ENCODE peak calls at places on chromosomes 1 and 21, in seven cellular contexts. M, S, L, X, W, I and J are unnamed samples.

GRCh38 chr1:243332440-243332839 is 76.6 kb downstream of the SDCCAG8 start:
- DNase-seq in M (no peak), S (no peak), L (no peak), X (no peak), W (no peak), I (no peak), J (no peak)

GRCh38 chr1:78210167-78210566 is 164.4 kb downstream of the GIPC2 start:
- DNase-seq in M (no peak), S (no peak), L (no peak), X (no peak), W (no peak), I (no peak), J (no peak)

GRCh38 chr1:157230500-157230899 is 92.3 kb upstream of the ETV3 start:
- DNase-seq in M (no peak), S (no peak), L (no peak), X (no peak), W (no peak), I (no peak), J (no peak)

GRCh38 chr1:980602-981395 is 1.1 kb downstream of the PERM1 start:
- DNase-seq in M (no peak), S (no peak), L (no peak), X (no peak), W (peak; percentile 89), I (no peak), J (no peak)

GRCh38 chr1:30522031-30523004 is 201.1 kb downstream of the MATN1 start:
- DNase-seq in M (peak; percentile 86), S (no peak), L (no peak), X (no peak), W (peak; percentile 77), I (peak; percentile 79), J (no peak)

GRCh38 chr1:201749059-201749458 is 79.9 kb upstream of the IPO9 start:
- DNase-seq in M (no peak), S (no peak), L (no peak), X (no peak), W (no peak), I (no peak), J (no peak)

GRCh38 chr1:31429583-31429982 is 16.6 kb downstream of the SERINC2 start:
- DNase-seq in M (peak; percentile 51), S (no peak), L (no peak), X (no peak), W (no peak), I (no peak), J (no peak)

GRCh38 chr1:119611701-119612113 is 36.4 kb downstream of the ZNF697 start:
- DNase-seq in M (peak; percentile 88), S (peak; percentile 64), L (peak; percentile 9), X (peak; percentile 1), W (peak; percentile 77), I (peak; percentile 81), J (peak; percentile 59)

GRCh38 chr1:153361129-153362109 is 3.8 kb downstream of the S100A9 start:
- DNase-seq in M (no peak), S (no peak), L (no peak), X (no peak), W (no peak), I (no peak), J (no peak)

GRCh38 chr21:41630249-41630648 is 122.3 kb upstream of the TMPRSS2 start:
- DNase-seq in M (no peak), S (no peak), L (no peak), X (no peak), W (no peak), I (no peak), J (no peak)

GRCh38 chr1:15693371-15693770 is 9.3 kb downstream of the PLEKHM2 start:
- DNase-seq in M (no peak), S (no peak), L (no peak), X (no peak), W (no peak), I (no peak), J (no peak)

GRCh38 chr1:15687446-15687845 is 3.3 kb downstream of the PLEKHM2 start:
- DNase-seq in M (no peak), S (no peak), L (no peak), X (no peak), W (no peak), I (no peak), J (no peak)

GRCh38 chr1:15690317-15690716 is 6.2 kb downstream of the PLEKHM2 start:
- DNase-seq in M (no peak), S (no peak), L (no peak), X (no peak), W (no peak), I (no peak), J (no peak)

GRCh38 chr1:15692121-15692682 is 8.1 kb downstream of the PLEKHM2 start:
- DNase-seq in M (no peak), S (no peak), L (no peak), X (no peak), W (no peak), I (no peak), J (no peak)

GRCh38 chr1:15691434-15692032 is 7.4 kb downstream of the PLEKHM2 start:
- DNase-seq in M (peak; percentile 81), S (no peak), L (no peak), X (no peak), W (peak; percentile 76), I (no peak), J (no peak)
- H3K27ac ChIP-seq in M (no peak overlapping the region), S (no peak overlapping the region), L (no peak overlapping the region), X (no peak overlapping the region), W (peak overlapping the region; percentile 3), I (peak overlapping the region; percentile 26), J (no peak overlapping the region)

DNA sequence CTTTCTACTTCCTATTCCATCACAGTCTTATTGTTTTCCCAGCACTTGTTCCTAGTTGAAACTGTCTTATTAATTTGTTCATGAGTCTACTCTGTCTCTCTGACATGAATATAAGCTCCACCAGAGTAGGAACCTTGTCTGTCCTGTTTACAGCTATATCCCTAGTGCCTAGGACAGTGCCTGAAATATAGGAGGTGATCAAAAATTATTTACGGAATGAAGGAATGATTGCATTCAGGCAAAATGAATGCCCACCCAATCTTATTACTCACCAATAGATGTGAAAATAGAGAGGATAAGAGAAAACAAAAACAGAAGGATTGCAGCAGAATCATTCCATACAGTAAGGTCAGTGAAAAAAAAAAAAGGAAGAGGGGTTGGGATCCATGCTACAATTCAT is 1.1 kb downstream of the TXNDC12 start:
- DNase-seq in M (no peak), S (no peak), L (no peak), X (no peak), W (no peak), I (no peak), J (no peak)
- H3K4me3 ChIP-seq in M (no peak overlapping the region), S (peak overlapping the region; percentile 97), L (peak overlapping the region; percentile 81), X (no peak overlapping the region), W (peak overlapping the region; percentile 63), I (peak overlapping the region; percentile 70), J (peak overlapping the region; percentile 96)

GRCh38 chr1:111221633-111222286 is 5.8 kb upstream of the CHI3L2 start:
- DNase-seq in M (no peak), S (peak; percentile 63), L (peak; percentile 67), X (no peak), W (no peak), I (no peak), J (peak; percentile 93)
- H3K4me1 ChIP-seq in M (no peaks in the 10 kb centered on the region), S (peaks cover 52% of the 10 kb centered on the region), L (peaks cover 98% of the 10 kb centered on the region), X (peaks cover 80% of the 10 kb centered on the region), W (peaks cover 8% of the 10 kb centered on the region), I (peaks cover 42% of the 10 kb centered on the region), J (peaks cover 87% of the 10 kb centered on the region)

GRCh38 chr1:71861022-71861421 is 421.3 kb downstream of the NEGR1 start:
- DNase-seq in M (no peak), S (no peak), L (no peak), X (no peak), W (no peak), I (no peak), J (no peak)

GRCh38 chr1:71857862-71858261 is 424.5 kb downstream of the NEGR1 start:
- DNase-seq in M (no peak), S (no peak), L (no peak), X (no peak), W (no peak), I (peak; percentile 24), J (no peak)

GRCh38 chr1:71859806-71860205 is 422.5 kb downstream of the NEGR1 start:
- DNase-seq in M (no peak), S (no peak), L (no peak), X (no peak), W (no peak), I (no peak), J (no peak)

DNA sequence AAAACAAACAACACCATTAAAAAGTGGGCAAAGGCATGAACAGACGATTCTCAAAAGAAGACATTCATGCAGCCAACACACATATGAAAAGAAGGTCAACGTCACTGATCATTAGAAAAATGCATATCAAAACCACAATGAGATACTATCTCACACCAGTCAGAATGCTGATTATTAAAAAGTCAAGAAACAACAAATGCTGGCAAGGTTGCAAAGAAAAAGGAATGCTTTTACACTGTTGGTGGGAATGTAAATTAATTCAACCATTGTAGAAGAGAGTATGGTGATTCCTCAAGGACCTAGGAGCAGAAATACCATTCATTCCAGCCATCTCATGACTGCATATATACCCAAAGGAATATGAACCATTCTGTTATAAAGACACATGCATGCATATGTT is 419.6 kb downstream of the NEGR1 start:
- DNase-seq in M (no peak), S (no peak), L (no peak), X (no peak), W (no peak), I (no peak), J (no peak)
- H3K27ac ChIP-seq in M (no peak overlapping the region), S (no peak overlapping the region), L (no peak overlapping the region), X (no peak overlapping the region), W (no peak overlapping the region), I (no peak overlapping the region), J (no peak overlapping the region)

GRCh38 chr1:45929257-45929687 is 125.9 kb downstream of the MAST2 start:
- DNase-seq in M (no peak), S (no peak), L (no peak), X (no peak), W (no peak), I (no peak), J (peak; percentile 11)
- H3K4me3 ChIP-seq in M (no peak overlapping the region), S (no peak overlapping the region), L (no peak overlapping the region), X (no peak overlapping the region), W (no peak overlapping the region), I (no peak overlapping the region), J (no peak overlapping the region)

GRCh38 chr1:183583466-183583865 is 6.8 kb downstream of the NCF2 start:
- DNase-seq in M (no peak), S (no peak), L (no peak), X (no peak), W (no peak), I (no peak), J (no peak)

GRCh38 chr1:183586455-183586854 is 3.8 kb downstream of the NCF2 start:
- DNase-seq in M (no peak), S (no peak), L (no peak), X (no peak), W (no peak), I (no peak), J (no peak)

GRCh38 chr1:183582021-183582746 is 8.1 kb downstream of the NCF2 start:
- DNase-seq in M (peak; percentile 75), S (no peak), L (no peak), X (no peak), W (no peak), I (no peak), J (no peak)

GRCh38 chr1:183585038-183585437 is 5.2 kb downstream of the NCF2 start:
- DNase-seq in M (no peak), S (peak; percentile 40), L (no peak), X (no peak), W (no peak), I (no peak), J (peak; percentile 69)

DNA sequence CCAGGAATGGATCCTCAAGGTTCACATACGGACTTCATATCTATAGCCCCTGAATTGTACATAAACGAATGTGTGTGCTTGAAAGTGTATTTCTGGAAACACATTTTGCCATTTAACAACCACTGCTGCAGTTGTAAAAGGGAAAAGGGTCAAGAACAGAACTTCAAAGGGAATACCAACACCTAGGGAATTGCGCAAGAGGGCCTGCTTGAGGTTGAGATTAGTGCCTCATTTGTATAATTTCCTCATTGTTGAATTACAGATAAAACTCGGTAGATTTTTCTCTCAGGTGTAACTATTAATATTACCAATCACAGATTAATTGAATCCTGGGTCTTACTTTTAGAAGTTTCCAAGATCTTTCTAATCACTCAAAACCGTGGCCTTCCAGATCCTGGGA is 6.1 kb downstream of the NCF2 start:
- DNase-seq in M (no peak), S (no peak), L (no peak), X (no peak), W (no peak), I (no peak), J (peak; percentile 14)
- H3K4me1 ChIP-seq in M (peaks cover under 1% of the 10 kb centered on the region), S (peaks cover 6% of the 10 kb centered on the region), L (peaks cover 14% of the 10 kb centered on the region), X (peaks cover 6% of the 10 kb centered on the region), W (peaks cover 13% of the 10 kb centered on the region), I (no peaks in the 10 kb centered on the region), J (peaks cover 58% of the 10 kb centered on the region)